ENCODE peak calls at places on chromosomes 3 and 15, in five cellular contexts. D is left ventricle myocardium inferior, A is ovary, G is heart left ventricle, B is PC-3. L is an unnamed sample. For H3K27me3, the result is how much of the 10 kb centered on the place peaks cover.

GRCh38 chr3:96449803-96450202 is 364.6 kb upstream of the EPHA6 start:
- DNase-seq in A (no peak), G (no peak), B (no peak), D (no peak), L (no peak)

GRCh38 chr3:9158865-9159630 is 90.4 kb downstream of the SRGAP3 start:
- DNase-seq in G (no peak), B (no peak), A (no peak), D (no peak), L (no peak)

GRCh38 chr3:54954019-54954418 is 26.2 kb upstream of the LRTM1 start:
- DNase-seq in D (no peak), B (peak), A (no peak), G (no peak), L (no peak)

GRCh38 chr3:10497439-10497838 is 7.9 kb downstream of the ATP2B2 start:
- DNase-seq in B (no peak), G (no peak), D (no peak), A (no peak), L (no peak)

GRCh38 chr15:52294881-52295420 is 653 bp downstream of the MYO5C start:
- DNase-seq in B (peak), G (no peak), A (no peak), D (no peak), L (no peak)

GRCh38 chr3:73563896-73564582 is 60.7 kb downstream of the PDZRN3 start:
- DNase-seq in A (no peak), G (no peak), B (no peak), D (no peak), L (no peak)

GRCh38 chr3:30667250-30667585 is 60.8 kb downstream of the TGFBR2 start:
- DNase-seq in A (no peak), B (no peak), G (no peak), D (no peak), L (no peak)

GRCh38 chr15:73560501-73561117 is 72.6 kb downstream of the NPTN start:
- DNase-seq in B (peak), D (no peak), A (no peak), G (no peak), L (no peak)

GRCh38 chr15:69893863-69894262 is 203.9 kb downstream of the TLE3 start:
- DNase-seq in G (no peak), B (no peak), A (no peak), D (peak), L (peak)

GRCh38 chr15:99925661-99926461 is 192.6 kb upstream of the LYSMD4 start:
- DNase-seq in A (peak), G (peak), D (peak), B (peak), L (peak)

GRCh38 chr3:64008952-64009351 is 14.3 kb downstream of the PSMD6 start:
- DNase-seq in G (no peak), B (no peak), A (no peak), D (no peak), L (no peak)

GRCh38 chr3:59862686-59863085 is 812.9 kb upstream of the CFAP20DC start:
- DNase-seq in D (no peak), B (peak), A (no peak), G (no peak), L (no peak)

GRCh38 chr15:40736575-40736974 is 18.5 kb downstream of the RMDN3 start:
- DNase-seq in D (no peak), B (peak), G (no peak), A (no peak), L (no peak)

GRCh38 chr3:36695769-36696137 is 68.6 kb downstream of the DCLK3 start:
- DNase-seq in D (no peak), G (no peak), B (peak), A (no peak), L (no peak)

GRCh38 chr3:149604125-149604851 is 53.5 kb downstream of the WWTR1 start:
- DNase-seq in A (no peak), B (no peak), G (no peak), D (no peak), L (no peak)

GRCh38 chr3:189233225-189233858 is 61.6 kb downstream of the TPRG1 start:
- DNase-seq in B (peak), A (peak), D (peak), G (no peak), L (peak)

GRCh38 chr15:35293353-35294130 is 208.4 kb upstream of the NANOGP8 start:
- DNase-seq in A (no peak), B (peak), D (no peak), G (no peak), L (no peak)

GRCh38 chr3:183260167-183260904 is 7.3 kb downstream of the B3GNT5 start:
- DNase-seq in D (no peak), G (no peak), B (no peak), A (no peak), L (no peak)

GRCh38 chr3:24628523-24629258 is 134.0 kb upstream of the THRB start:
- DNase-seq in D (no peak), B (peak), G (no peak), A (no peak), L (no peak)

GRCh38 chr15:27821273-27821672 is 277.8 kb downstream of the OCA2 start:
- DNase-seq in G (no peak), B (no peak), D (no peak), A (no peak), L (no peak)

GRCh38 chr3:150450906-150451305 is 42.8 kb downstream of the TSC22D2 start:
- DNase-seq in G (no peak), D (no peak), B (no peak), A (no peak), L (no peak)

GRCh38 chr3:146540236-146540635 is 4.2 kb downstream of the PLSCR1 start:
- DNase-seq in D (no peak), B (no peak), G (no peak), A (no peak), L (no peak)

GRCh38 chr3:194489736-194490612 is 3.2 kb upstream of the ATP13A3 start:
- DNase-seq in G (no peak), B (peak), D (no peak), A (no peak), L (peak)

GRCh38 chr15:32919749-32920414 is 202.1 kb downstream of the GREM1 start:
- DNase-seq in D (no peak), B (no peak), G (no peak), A (no peak), L (no peak)

GRCh38 chr15:50267577-50267976 is 2.1 kb upstream of the HDC start:
- DNase-seq in B (no peak), G (no peak), A (no peak), D (no peak), L (no peak)

GRCh38 chr15:70098461-70099166 is 897 bp upstream of the TLE3 start:
- DNase-seq in D (peak), B (peak), A (no peak), G (peak), L (no peak)

GRCh38 chr15:92122259-92122658 is 268.8 kb downstream of the SLCO3A1 start:
- DNase-seq in G (no peak), D (no peak), A (no peak), B (no peak), L (no peak)

GRCh38 chr3:123085293-123085949 is 18.6 kb downstream of the PDIA5 start:
- DNase-seq in B (no peak), G (no peak), A (no peak), D (no peak), L (no peak)

GRCh38 chr15:38671675-38672141 is 107.1 kb upstream of the RASGRP1 start:
- DNase-seq in B (no peak), D (no peak), G (no peak), A (no peak), L (no peak)

GRCh38 chr3:86702381-86702958 is 288.5 kb downstream of the VGLL3 start:
- DNase-seq in A (no peak), G (no peak), B (peak), D (no peak), L (no peak)

GRCh38 chr3:46962990-46963389 is 13.6 kb downstream of the CCDC12 start:
- DNase-seq in D (no peak), G (no peak), A (no peak), B (peak), L (no peak)
- H3K4me3 ChIP-seq in D (no peak), G (no peak), A (no peak), B (no peak), L (no peak)

DNA sequence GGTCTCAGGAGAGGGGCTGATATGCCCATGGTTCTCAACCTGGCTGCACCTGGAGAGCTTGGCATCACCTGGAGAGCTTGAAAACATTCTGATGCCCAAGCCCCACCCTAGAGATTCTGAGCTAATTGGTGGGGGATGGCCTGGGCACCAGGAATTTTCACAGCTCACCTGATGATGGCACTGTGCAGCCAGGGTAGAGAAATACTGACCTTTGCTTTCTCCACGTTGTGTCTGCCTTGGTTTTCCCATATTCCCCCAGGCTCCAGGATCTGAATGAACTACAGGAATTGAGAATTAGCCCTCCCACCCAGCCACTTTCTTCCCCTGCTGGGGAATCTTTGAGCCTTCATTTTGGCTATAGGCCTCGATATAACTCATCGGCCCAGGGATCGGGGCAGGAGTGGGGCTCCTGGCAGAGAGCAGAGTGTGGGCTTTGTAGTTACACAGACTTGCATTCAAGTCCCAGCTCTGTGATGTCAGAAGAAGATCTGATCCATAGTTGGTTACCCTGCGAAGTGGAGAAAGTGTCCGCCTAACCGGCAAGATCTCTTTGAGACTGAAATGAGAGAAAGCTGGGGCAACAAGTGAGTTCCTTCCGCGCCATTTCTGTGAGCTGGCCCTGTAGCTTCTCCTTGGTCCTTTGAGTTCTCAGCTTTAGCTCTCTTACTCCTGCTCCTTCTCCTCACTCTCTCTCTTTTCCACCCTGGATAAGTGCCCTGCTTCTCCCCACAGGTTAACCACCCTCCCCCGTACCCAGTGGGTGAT is 33.1 kb upstream of the UBE2Q2 start:
- DNase-seq in D (no peak), G (no peak), A (no peak), B (peak), L (no peak)
- TF ChIP-seq CTCF in D (peak), G (peak), A (no peak), B (peak), L (no peak)

GRCh38 chr15:68430471-68431036 is 1.4 kb downstream of the ITGA11 start:
- DNase-seq in D (no peak), A (no peak), G (no peak), B (no peak), L (peak)
- H3K27me3 ChIP-seq in D (half or more), A (under half), G (under half), B (under half), L (under half)

DNA sequence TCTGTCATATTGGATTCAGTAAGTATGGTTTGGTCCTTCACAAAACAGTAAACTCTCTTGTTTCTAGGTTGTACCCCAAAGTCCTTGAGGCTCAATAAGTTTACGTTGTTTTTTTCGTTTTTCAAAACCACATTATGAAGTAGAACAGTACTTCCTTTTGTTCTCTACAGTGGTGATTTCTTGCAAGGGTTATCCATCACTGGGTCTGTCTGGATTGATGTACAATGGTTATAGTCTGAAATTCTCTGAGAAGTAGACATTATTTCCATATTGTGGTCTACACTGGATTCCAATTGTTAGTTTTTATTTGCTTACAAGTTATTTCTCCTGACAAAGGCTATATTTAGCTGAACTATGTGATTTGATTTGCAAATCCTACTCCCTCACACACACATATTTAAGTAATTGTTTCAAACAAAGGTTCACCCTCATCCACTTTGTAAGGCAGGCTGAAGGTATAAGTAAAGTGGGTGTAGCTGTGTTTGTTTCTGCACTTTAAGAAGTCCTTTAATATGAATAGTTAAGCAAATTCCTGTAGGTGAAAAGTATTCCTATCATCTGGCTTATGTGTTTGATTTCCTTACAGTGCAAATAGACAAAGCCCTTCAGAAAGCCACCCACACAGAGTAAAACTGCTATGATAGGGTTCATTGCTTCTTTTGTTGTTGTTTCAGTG is 64.2 kb upstream of the MME start:
- DNase-seq in A (no peak), G (no peak), D (no peak), B (no peak), L (no peak)
- H3K4me3 ChIP-seq in A (no peak), G (no peak), D (no peak), B (no peak), L (no peak)

GRCh38 chr3:66501483-66502266 is 853 bp upstream of the LRIG1 start:
- DNase-seq in A (peak), B (no peak), D (no peak), G (no peak), L (no peak)

GRCh38 chr3:66498718-66499611 is 1.9 kb downstream of the LRIG1 start:
- DNase-seq in B (no peak), G (no peak), A (peak), D (no peak), L (no peak)

GRCh38 chr3:66499881-66500574 is 794 bp downstream of the LRIG1 start:
- DNase-seq in G (peak), D (peak), A (peak), B (no peak), L (no peak)

GRCh38 chr3:66502267-66502874 is 1.5 kb upstream of the LRIG1 start:
- DNase-seq in A (no peak), B (no peak), G (no peak), D (no peak), L (no peak)

GRCh38 chr3:66500575-66501482 is at the start of gene LRIG1:
- DNase-seq in D (peak), A (peak), B (peak), G (peak), L (peak)
- TF ChIP-seq CTCF in D (peak), A (peak), B (no peak), G (peak), L (peak)